ENCODE peak calls at places on chromosomes 2 and 18, in five cellular contexts. G, W, K, L and Z are unnamed samples.

GRCh38 chr2:203777030-203777429 is 70.6 kb downstream of the CD28 start:
- DNase-seq in G (no peak), W (no peak), K (no peak), L (no peak), Z (no peak)

GRCh38 chr2:98883780-98884211 is 52.2 kb downstream of the CRACDL start:
- DNase-seq in G (no peak), W (no peak), K (no peak), L (peak), Z (no peak)

GRCh38 chr2:188919824-188920223 is 54.3 kb upstream of the COL3A1 start:
- DNase-seq in G (no peak), W (no peak), K (no peak), L (no peak), Z (no peak)

GRCh38 chr2:10267036-10267435 is 35.7 kb upstream of the HPCAL1 start:
- DNase-seq in G (no peak), W (no peak), K (no peak), L (no peak), Z (no peak)

GRCh38 chr18:7735606-7736175 is 168.6 kb downstream of the PTPRM start:
- DNase-seq in G (no peak), W (no peak), K (no peak), L (no peak), Z (no peak)

GRCh38 chr2:20565623-20566236 is 85.2 kb downstream of the HS1BP3 start:
- DNase-seq in G (no peak), W (no peak), K (peak), L (no peak), Z (no peak)

GRCh38 chr2:38596229-38596628 is 6.5 kb downstream of the HNRNPLL start:
- DNase-seq in G (no peak), W (no peak), K (no peak), L (no peak), Z (no peak)

GRCh38 chr2:14712091-14712490 is 79.6 kb downstream of the LRATD1 start:
- DNase-seq in G (no peak), W (no peak), K (no peak), L (no peak), Z (no peak)

GRCh38 chr2:234544659-234545611 is 48.1 kb upstream of the ARL4C start:
- DNase-seq in G (no peak), W (peak), K (peak), L (peak), Z (peak)

GRCh38 chr2:165927353-165927752 is 26.2 kb downstream of the TTC21B start:
- DNase-seq in G (no peak), W (no peak), K (no peak), L (peak), Z (no peak)

GRCh38 chr2:12317853-12318426 is 398.8 kb upstream of the TRIB2 start:
- DNase-seq in G (peak), W (no peak), K (no peak), L (peak), Z (no peak)

GRCh38 chr2:148524519-148524919 is 120.0 kb upstream of the EPC2 start:
- DNase-seq in G (no peak), W (no peak), K (no peak), L (no peak), Z (no peak)

GRCh38 chr2:51780353-51780752 is 748.4 kb upstream of the NRXN1 start:
- DNase-seq in G (no peak), W (no peak), K (no peak), L (no peak), Z (no peak)

GRCh38 chr2:140873915-140874531 is 1256.8 kb downstream of the LRP1B start:
- DNase-seq in G (no peak), W (no peak), K (no peak), L (no peak), Z (no peak)

GRCh38 chr2:179636100-179636980 is 225.1 kb downstream of the ZNF385B start:
- DNase-seq in G (no peak), W (no peak), K (no peak), L (no peak), Z (no peak)

GRCh38 chr18:41459657-41460056 is 495.4 kb upstream of the PIK3C3 start:
- DNase-seq in G (no peak), W (peak), K (no peak), L (no peak), Z (no peak)

GRCh38 chr2:67886423-67886822 is 176.4 kb downstream of the C1D start:
- DNase-seq in G (no peak), W (no peak), K (no peak), L (no peak), Z (no peak)

GRCh38 chr2:3761328-3761727 is 58.0 kb downstream of the DCDC2C start:
- DNase-seq in G (no peak), W (no peak), K (no peak), L (no peak), Z (no peak)

GRCh38 chr2:80947601-80948130 is 643.1 kb upstream of the LRRTM1 start:
- DNase-seq in G (no peak), W (no peak), K (no peak), L (no peak), Z (no peak)

GRCh38 chr2:230000118-230000841 is 68.4 kb downstream of the SLC16A14 start:
- DNase-seq in G (no peak), W (no peak), K (no peak), L (no peak), Z (no peak)

GRCh38 chr2:88955607-88956006 is 264.1 kb downstream of the RPIA start:
- DNase-seq in G (no peak), W (no peak), K (no peak), L (no peak), Z (no peak)

GRCh38 chr2:88959480-88960204 is 268.2 kb downstream of the RPIA start:
- DNase-seq in G (peak), W (no peak), K (no peak), L (peak), Z (no peak)
- TF ChIP-seq CTCF in G (no peak), W (peak), K (no peak), L (no peak), Z (no peak)

GRCh38 chr2:42317486-42317885 is 43.5 kb downstream of the COX7A2L start:
- DNase-seq in G (no peak), W (no peak), K (no peak), L (no peak), Z (no peak)
- TF ChIP-seq CTCF in G (no peak), W (no peak), K (no peak), L (no peak), Z (no peak)

GRCh38 chr2:190698895-190699294 is 50.0 kb downstream of the NAB1 start:
- DNase-seq in G (no peak), W (peak), K (peak), L (peak), Z (peak)
- TF ChIP-seq CTCF in G (peak), W (peak), K (peak), L (peak), Z (peak)

GRCh38 chr2:18047114-18047695 is 168.7 kb downstream of the KCNS3 start:
- DNase-seq in G (no peak), W (no peak), K (no peak), L (no peak), Z (no peak)
- TF ChIP-seq CTCF in G (no peak), W (no peak), K (no peak), L (no peak), Z (no peak)

DNA sequence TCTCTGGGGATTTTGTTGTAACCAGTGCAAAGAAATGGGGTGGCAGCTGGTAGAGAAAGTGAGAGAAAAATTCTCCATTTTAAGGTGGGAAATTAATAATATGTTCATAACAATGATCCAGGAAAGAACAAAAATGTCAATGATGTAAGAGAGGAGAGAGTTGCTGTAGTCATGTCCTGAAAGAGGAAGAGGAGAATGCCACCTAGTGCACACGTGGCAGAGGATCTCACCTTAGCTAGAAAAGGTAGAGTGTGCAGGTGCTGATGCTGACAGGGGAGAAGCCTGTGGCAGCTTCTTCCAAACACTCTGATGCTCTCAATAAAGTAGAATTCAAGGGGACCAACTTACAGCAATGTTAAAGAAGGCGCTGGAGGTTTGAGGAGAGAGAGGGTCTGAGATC is 282.9 kb upstream of the PKDCC start:
- DNase-seq in G (no peak), W (no peak), K (no peak), L (no peak), Z (no peak)
- TF ChIP-seq CTCF in G (no peak), W (no peak), K (no peak), L (no peak), Z (no peak)

GRCh38 chr2:60456115-60456770 is 97.2 kb downstream of the BCL11A start:
- DNase-seq in G (no peak), W (no peak), K (no peak), L (no peak), Z (no peak)
- TF ChIP-seq CTCF in G (peak), W (no peak), K (peak), L (no peak), Z (no peak)